ENCODE peak calls at places on chromosomes 13 and 19, in seven cellular contexts. B, R, I, J, F, Y and H are unnamed samples.

GRCh38 chr19:51002542-51003311 is 1.3 kb upstream of the KLK8 start:
- DNase-seq in R (no peak), B (no peak), J (no peak), I (no peak), F (no peak), Y (peak; percentile 47), H (no peak)

GRCh38 chr19:5093953-5094718 is 125.2 kb downstream of the KDM4B start:
- DNase-seq in B (no peak), I (no peak), Y (no peak), J (no peak), R (no peak), F (no peak), H (no peak)

GRCh38 chr13:99340638-99341037 is 33.4 kb upstream of the GPR183 start:
- DNase-seq in I (no peak), B (no peak), J (no peak), F (no peak), Y (no peak), R (no peak), H (no peak)

GRCh38 chr13:91141619-91142061 is 205.8 kb upstream of the MIR17HG start:
- DNase-seq in F (no peak), J (no peak), Y (peak; percentile 4), R (no peak), B (no peak), I (no peak), H (no peak)

GRCh38 chr13:111623170-111623569 is 302.7 kb downstream of the TEX29 start:
- DNase-seq in R (no peak), Y (no peak), B (no peak), I (no peak), J (no peak), F (no peak), H (no peak)

GRCh38 chr13:96728463-96728862 is 265.8 kb downstream of the OXGR1 start:
- DNase-seq in J (no peak), F (no peak), B (no peak), Y (no peak), R (no peak), I (no peak), H (no peak)

GRCh38 chr13:99969934-99970760 is 1.4 kb downstream of the ZIC5 start:
- DNase-seq in F (no peak), B (no peak), I (peak; percentile 34), R (no peak), J (no peak), Y (peak; percentile 26), H (no peak)

GRCh38 chr13:44694842-44695241 is 118.7 kb upstream of the TSC22D1 start:
- DNase-seq in F (no peak), B (no peak), R (no peak), I (no peak), Y (no peak), J (no peak), H (no peak)

GRCh38 chr19:28299649-28300048 is 913.3 kb downstream of the UQCRFS1 start:
- DNase-seq in Y (no peak), B (no peak), J (no peak), F (no peak), I (no peak), R (no peak), H (no peak)

GRCh38 chr19:43438291-43439162 is 23.8 kb downstream of the TEX101 start:
- DNase-seq in R (no peak), J (no peak), B (peak; percentile 47), I (no peak), F (no peak), Y (peak; percentile 90), H (no peak)

GRCh38 chr13:104984296-104984818 is 1551.1 kb downstream of the EFNB2 start:
- DNase-seq in R (no peak), J (no peak), I (no peak), B (no peak), F (no peak), Y (no peak), H (no peak)

GRCh38 chr13:53490732-53491131 is 462.1 kb downstream of the OLFM4 start:
- DNase-seq in Y (no peak), J (no peak), R (no peak), B (no peak), F (no peak), I (no peak), H (no peak)